ENCODE peak calls at places on chromosomes 11 and 22, in eight cellular contexts. E, J, B, U, V, N, Z and L are unnamed samples. For H3K4me1 and H3K36me3, the result is how much of the 10 kb centered on the place peaks cover.

GRCh38 chr22:20226077-20226716 is 41.9 kb downstream of the RTN4R start:
- DNase-seq in Z (no peak), N (no peak), U (no peak), E (no peak), J (no peak), B (no peak), V (peak), L (no peak)

GRCh38 chr11:134687548-134687947 is 275.5 kb upstream of the B3GAT1 start:
- DNase-seq in V (no peak), E (no peak), N (no peak), J (no peak), B (no peak), Z (no peak), U (no peak), L (no peak)

GRCh38 chr11:76161261-76161961 is 44.9 kb downstream of the WNT11 start:
- DNase-seq in E (no peak), V (no peak), N (no peak), J (no peak), B (no peak), Z (no peak), U (peak), L (no peak)

GRCh38 chr11:101126551-101127347 is 2.9 kb downstream of the PGR start:
- DNase-seq in U (no peak), J (no peak), Z (no peak), B (peak), N (no peak), E (no peak), V (peak), L (no peak)

GRCh38 chr22:31625661-31626426 is 36.2 kb downstream of the PISD start:
- DNase-seq in J (peak), N (no peak), V (peak), E (no peak), B (no peak), U (peak), Z (no peak), L (peak)

GRCh38 chr22:17121235-17122195 is at the start of gene TMEM121B:
- DNase-seq in J (peak), B (peak), V (peak), E (peak), U (peak), Z (peak), N (no peak), L (peak)

GRCh38 chr22:49592780-49593501 is 234.7 kb downstream of the BRD1 start:
- DNase-seq in B (no peak), N (no peak), V (no peak), Z (no peak), J (no peak), U (no peak), E (no peak), L (no peak)

GRCh38 chr11:35927730-35928129 is 16.1 kb upstream of the LDLRAD3 start:
- DNase-seq in U (no peak), N (no peak), V (no peak), E (peak), Z (peak), B (peak), J (peak), L (peak)

GRCh38 chr11:116148645-116149044 is 624.1 kb downstream of the BUD13 start:
- DNase-seq in U (no peak), V (no peak), N (no peak), B (no peak), Z (no peak), J (no peak), E (no peak), L (no peak)

GRCh38 chr11:32893091-32893946 is 708 bp downstream of the QSER1 start:
- DNase-seq in U (peak), N (no peak), J (peak), V (peak), Z (peak), B (peak), E (peak), L (peak)

GRCh38 chr11:60970369-60970774 is 1.1 kb upstream of the CD6 start:
- DNase-seq in Z (peak), N (peak), V (peak), B (peak), J (peak), U (peak), E (peak), L (peak)

GRCh38 chr11:126329644-126330200 is 25.8 kb upstream of the ST3GAL4 start:
- DNase-seq in U (no peak), J (peak), E (no peak), N (no peak), V (no peak), Z (no peak), B (no peak), L (no peak)

GRCh38 chr11:128725630-128726461 is 32.0 kb downstream of the FLI1 start:
- DNase-seq in N (no peak), V (no peak), U (no peak), J (peak), E (no peak), Z (no peak), B (no peak), L (no peak)

GRCh38 chr11:57798905-57799559 is 37.4 kb downstream of the CTNND1 start:
- DNase-seq in B (peak), U (peak), N (peak), E (peak), Z (peak), J (peak), V (no peak), L (peak)

GRCh38 chr11:83120328-83120727 is 36.6 kb upstream of the PCF11 start:
- DNase-seq in J (peak), N (no peak), V (no peak), E (no peak), U (no peak), Z (no peak), B (no peak), L (no peak)

GRCh38 chr11:72241290-72241781 is 2.6 kb downstream of the PHOX2A start:
- DNase-seq in V (peak), U (peak), B (no peak), N (no peak), J (no peak), E (no peak), Z (no peak), L (no peak)

GRCh38 chr11:75351541-75352416 is at the start of gene ARRB1:
- DNase-seq in U (peak), J (no peak), V (peak), E (peak), B (peak), Z (peak), N (no peak), L (peak)

GRCh38 chr22:21033895-21034294 is 1.5 kb upstream of the SLC7A4 start:
- DNase-seq in N (no peak), V (no peak), J (no peak), B (no peak), U (no peak), E (no peak), Z (no peak), L (no peak)

GRCh38 chr11:122422707-122423106 is 232.8 kb upstream of the UBASH3B start:
- DNase-seq in U (no peak), E (no peak), B (no peak), N (no peak), J (peak), V (no peak), Z (no peak), L (no peak)

GRCh38 chr11:78427615-78428272 is 10.1 kb upstream of the GAB2 start:
- DNase-seq in E (no peak), V (no peak), J (no peak), B (no peak), N (no peak), Z (no peak), U (no peak), L (no peak)

GRCh38 chr22:30770716-30771115 is 76.0 kb downstream of the OSBP2 start:
- DNase-seq in N (no peak), E (no peak), B (no peak), V (no peak), J (no peak), U (no peak), Z (no peak), L (no peak)

GRCh38 chr11:6895010-6895409 is 2.7 kb upstream of the OR2D2 start:
- DNase-seq in V (no peak), Z (no peak), U (no peak), B (no peak), N (no peak), E (no peak), J (no peak), L (no peak)

GRCh38 chr11:104546486-104546885 is 351.8 kb downstream of the CASP12 start:
- DNase-seq in E (no peak), J (no peak), B (no peak), U (no peak), Z (no peak), N (no peak), V (no peak), L (no peak)

GRCh38 chr22:29269230-29269604 is 1.1 kb downstream of the EWSR1 start:
- DNase-seq in U (peak), B (no peak), J (no peak), E (no peak), V (peak), Z (no peak), N (no peak), L (no peak)

GRCh38 chr11:115126515-115127208 is 377.6 kb downstream of the CADM1 start:
- DNase-seq in B (no peak), E (no peak), Z (no peak), J (no peak), N (no peak), V (no peak), U (no peak), L (no peak)

GRCh38 chr11:18046116-18046777 is at the start of gene TPH1:
- DNase-seq in J (peak), N (no peak), B (peak), Z (peak), E (peak), U (peak), V (peak), L (peak)

DNA sequence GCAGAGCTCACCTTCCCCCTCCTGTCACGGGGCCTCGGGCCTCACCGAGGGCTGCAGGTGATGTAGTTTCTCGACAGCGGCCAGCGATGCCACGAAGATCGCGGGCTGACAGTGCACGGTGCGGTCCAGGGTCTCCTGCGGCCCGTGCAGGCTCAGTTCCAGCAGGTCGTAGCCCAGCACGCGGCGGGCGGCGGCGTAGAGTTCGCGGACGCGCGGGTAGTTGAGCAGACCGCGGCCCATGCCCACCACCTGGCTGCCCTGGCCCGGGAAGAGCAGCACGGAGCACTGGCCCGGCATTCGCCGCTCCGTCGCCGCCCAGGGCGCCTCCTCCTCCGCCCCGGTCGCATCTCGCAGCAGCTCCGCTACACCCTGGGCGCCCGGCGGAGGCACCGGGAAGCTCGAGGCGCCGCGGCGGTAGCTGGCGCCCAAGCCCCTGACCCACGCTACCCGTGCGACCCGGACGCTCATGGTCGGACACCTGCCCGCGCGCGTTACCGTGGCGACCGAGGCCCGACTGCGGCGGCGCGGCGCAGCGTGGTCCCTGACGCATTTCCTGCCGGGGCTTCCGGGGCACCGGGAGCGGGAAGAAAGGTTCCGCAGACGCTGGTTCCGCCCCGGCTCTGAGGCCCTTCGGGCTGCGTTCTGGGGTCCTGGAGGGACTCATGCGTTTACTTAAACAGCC is at the start of gene MCAT:
- DNase-seq in E (peak), U (peak), N (no peak), J (peak), B (peak), V (peak), Z (peak), L (peak)
- H3K4me1 ChIP-seq in E (under half), U (under half), N (under half), J (under half), B (under half), V (under half), Z (under half), L (under half)

DNA sequence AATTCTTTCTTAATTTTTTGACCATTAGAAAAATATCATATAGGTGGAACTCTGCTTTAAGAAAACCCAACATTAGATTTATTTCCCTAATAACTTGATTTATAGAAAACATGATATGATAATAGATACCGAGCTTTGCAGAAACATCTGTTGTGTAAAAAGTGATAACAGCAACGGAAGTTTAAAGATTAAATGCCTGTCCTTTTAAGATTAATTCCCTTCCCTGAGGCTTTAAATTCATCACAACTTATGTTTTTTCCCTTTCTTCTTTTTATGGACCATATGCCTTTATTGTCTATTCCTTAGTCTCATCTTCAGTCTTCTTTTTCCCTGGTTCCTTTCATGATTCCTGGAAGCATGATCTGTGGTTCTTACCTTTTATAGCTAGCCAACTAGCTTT is 1.9 kb downstream of the USP47 start:
- DNase-seq in N (no peak), V (no peak), E (no peak), U (no peak), B (no peak), Z (no peak), J (no peak), L (no peak)
- H3K4me3 ChIP-seq in N (peak), V (peak), E (peak), U (peak), B (peak), Z (peak), J (peak), L (peak)

GRCh38 chr22:46895753-46896152 is 133.3 kb downstream of the TBC1D22A start:
- DNase-seq in J (no peak), E (no peak), U (no peak), N (no peak), V (no peak), Z (no peak), B (no peak), L (peak)
- H3K36me3 ChIP-seq in J (under half), E (under half), U (under half), N (under half), V (under half), Z (under half), B (under half), L (under half)

DNA sequence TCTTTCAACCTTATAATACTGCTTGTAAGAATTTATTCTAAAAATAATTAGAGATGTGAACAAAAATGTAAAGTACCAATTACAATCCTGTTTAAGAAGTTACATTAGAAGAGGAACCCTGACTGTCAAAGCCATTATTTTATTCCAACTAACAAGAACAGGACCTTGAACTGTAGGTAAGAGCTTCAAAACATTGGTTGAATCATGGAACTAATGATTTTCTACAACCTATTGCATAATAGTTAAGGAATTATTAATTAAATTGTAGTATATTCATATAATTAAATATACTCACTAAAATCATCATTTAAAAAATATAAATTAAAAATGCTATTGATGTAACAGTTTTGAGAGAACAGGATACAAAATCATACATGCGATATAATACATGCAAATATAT is 649.4 kb upstream of the KIRREL3 start:
- DNase-seq in Z (no peak), U (no peak), V (no peak), B (no peak), J (no peak), E (no peak), N (no peak), L (no peak)
- H3K4me1 ChIP-seq in Z (under half), U (under half), V (under half), B (under half), J (under half), E (under half), N (under half), L (under half)

GRCh38 chr22:26168934-26169311 is 339 bp upstream of the SEZ6L start:
- DNase-seq in E (no peak), N (no peak), U (no peak), B (no peak), J (no peak), V (no peak), Z (no peak), L (no peak)
- H3K4me3 ChIP-seq in E (peak), N (no peak), U (peak), B (peak), J (no peak), V (peak), Z (no peak), L (no peak)

DNA sequence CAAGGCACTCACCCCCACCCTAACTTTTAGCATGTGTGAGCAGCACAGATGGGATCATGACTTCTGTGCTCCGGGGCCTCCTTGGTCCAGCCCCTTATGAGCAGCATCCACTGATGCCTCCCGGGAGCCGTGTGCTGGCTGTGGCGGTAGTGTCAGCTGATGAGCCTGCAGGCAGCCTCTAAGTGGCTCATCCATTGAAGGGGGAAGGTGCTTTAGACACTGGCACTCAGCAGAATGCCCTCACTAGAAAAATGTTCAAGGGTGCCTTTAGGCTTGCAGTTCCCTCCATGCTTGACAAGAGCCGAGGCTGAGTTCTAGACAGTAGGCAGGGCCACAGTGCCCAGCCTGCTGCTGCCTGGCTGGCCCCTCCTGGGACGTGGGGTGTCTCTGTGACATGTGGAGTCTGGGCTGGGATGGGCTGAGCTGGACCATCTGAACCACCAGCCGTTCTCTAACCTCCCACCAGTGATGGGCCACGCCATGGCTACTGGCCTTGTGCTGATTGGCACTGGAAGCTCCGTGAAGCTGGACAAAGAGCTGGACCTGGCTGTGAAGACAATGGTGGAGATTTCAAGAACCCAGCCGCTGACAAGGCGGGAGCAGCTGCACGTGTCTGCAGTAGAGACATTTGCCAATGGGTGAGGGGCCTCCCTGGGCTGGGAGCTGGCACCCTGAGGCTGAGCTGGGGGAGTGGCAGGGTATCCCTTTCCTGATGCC is 5.8 kb downstream of the TTC38 start:
- DNase-seq in J (no peak), N (no peak), E (no peak), V (no peak), B (no peak), Z (no peak), U (no peak), L (peak)
- H3K36me3 ChIP-seq in J (half or more), N (under half), E (under half), V (under half), B (half or more), Z (under half), U (under half), L (half or more)

GRCh38 chr22:45238431-45239377 is 2.0 kb downstream of the KIAA0930 start:
- DNase-seq in U (no peak), B (no peak), E (no peak), N (no peak), J (no peak), Z (no peak), V (no peak), L (no peak)
- H3K4me1 ChIP-seq in U (under half), B (under half), E (under half), N (under half), J (under half), Z (half or more), V (under half), L (under half)

DNA sequence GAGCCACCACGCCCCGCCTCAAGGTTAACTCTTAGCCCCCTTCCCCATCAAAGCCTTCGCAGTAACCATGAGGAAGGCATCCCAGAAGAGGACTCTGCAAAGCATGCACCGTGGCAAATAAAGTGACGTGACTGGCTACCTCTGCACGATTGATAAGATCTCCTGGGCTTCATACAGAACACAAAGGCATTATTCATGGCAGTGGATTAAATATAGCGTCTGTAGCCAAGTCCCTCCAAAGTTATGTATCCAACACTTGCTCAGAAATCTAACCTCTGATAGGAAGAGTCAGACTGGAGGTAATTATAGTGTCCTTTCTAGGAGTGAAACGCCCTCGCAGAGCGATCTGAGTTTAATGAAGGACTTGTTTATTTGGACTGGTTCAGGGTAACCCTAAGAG is 22.4 kb downstream of the CPT1A start:
- DNase-seq in E (no peak), N (no peak), Z (no peak), U (no peak), B (no peak), V (no peak), J (no peak), L (no peak)
- H3K4me3 ChIP-seq in E (no peak), N (no peak), Z (no peak), U (no peak), B (no peak), V (no peak), J (no peak), L (no peak)